ENCODE peak calls at places on chromosomes 5 and 9, in nine cellular contexts. V is DND-41, R is gastrocnemius medialis, A is brain microvascular endothelial cell, C is colonic mucosa, F is type B pancreatic cell, Q is WERI-Rb-1, P is mesothelial cell of epicardium, H is cardiac muscle cell. K is an unnamed sample.
A peak's percentile ranks its signal among the peaks of the same experiment; 100 is the strongest.

GRCh38 chr5:37940931-37941623 is 101.2 kb upstream of the GDNF start:
- DNase-seq in P (no peak), F (no peak), C (no peak), H (no peak), R (no peak), A (no peak), Q (no peak), V (no peak), K (no peak)

GRCh38 chr9:120926397-120926928 is at the start of gene TRAF1:
- DNase-seq in F (no peak), C (no peak), R (no peak), A (no peak), H (no peak), P (no peak), Q (no peak), V (no peak), K (peak; percentile 46)

GRCh38 chr9:38733503-38733902 is 13.6 kb upstream of the FAM240B start:
- DNase-seq in Q (no peak), C (no peak), H (no peak), P (no peak), V (no peak), F (no peak), A (no peak), R (no peak), K (no peak)

GRCh38 chr9:91546574-91546973 is 122.9 kb upstream of the NFIL3 start:
- DNase-seq in V (no peak), P (no peak), Q (no peak), R (no peak), F (no peak), A (peak; percentile 76), H (no peak), C (no peak), K (no peak)

GRCh38 chr5:177509361-177509951 is at the start of gene DOK3:
- DNase-seq in F (no peak), C (peak; percentile 44), H (no peak), R (no peak), V (no peak), A (no peak), Q (peak; percentile 41), P (no peak), K (peak; percentile 38)

GRCh38 chr9:123322771-123323481 is 33.1 kb upstream of the CRB2 start:
- DNase-seq in Q (no peak), F (no peak), H (peak; percentile 34), A (no peak), P (no peak), V (peak; percentile 75), R (no peak), C (no peak), K (peak; percentile 89)

GRCh38 chr5:65482280-65482726 is 583 bp upstream of the ADAMTS6 start:
- DNase-seq in Q (no peak), P (no peak), V (no peak), R (no peak), F (no peak), C (no peak), H (peak; percentile 25), A (peak; percentile 24), K (no peak)

GRCh38 chr9:18129809-18130334 is 344.1 kb upstream of the ADAMTSL1 start:
- DNase-seq in F (no peak), R (no peak), H (no peak), A (no peak), Q (no peak), P (no peak), C (no peak), V (no peak), K (no peak)

GRCh38 chr5:150398432-150399157 is 14.1 kb downstream of the CD74 start:
- DNase-seq in Q (no peak), P (no peak), F (no peak), A (no peak), H (no peak), V (no peak), C (no peak), R (no peak), K (peak; percentile 40)

GRCh38 chr9:106930477-106930876 is 67.5 kb downstream of the ZNF462 start:
- DNase-seq in P (no peak), Q (no peak), F (no peak), V (no peak), H (no peak), C (peak; percentile 35), A (no peak), R (no peak), K (no peak)

GRCh38 chr5:155021858-155022257 is 8.3 kb downstream of the KIF4B start:
- DNase-seq in C (no peak), P (no peak), R (no peak), V (no peak), Q (no peak), H (no peak), F (no peak), A (no peak), K (no peak)

GRCh38 chr5:134174841-134175839 is 1.6 kb downstream of the SKP1 start:
- DNase-seq in P (no peak), C (no peak), F (no peak), Q (no peak), A (peak; percentile 30), H (peak; percentile 25), R (no peak), V (no peak), K (no peak)

GRCh38 chr9:84169240-84169639 is 171.3 kb downstream of the SLC28A3 start:
- DNase-seq in P (no peak), Q (no peak), R (no peak), H (no peak), V (no peak), A (peak; percentile 61), C (no peak), F (no peak), K (no peak)

GRCh38 chr5:170783498-170784247 is at the start of gene GABRP:
- DNase-seq in A (no peak), C (no peak), P (no peak), H (no peak), V (no peak), F (no peak), Q (no peak), R (no peak), K (no peak)

GRCh38 chr5:143016777-143017374 is 246.7 kb downstream of the ARHGAP26 start:
- DNase-seq in R (no peak), V (no peak), F (no peak), A (peak; percentile 62), H (peak; percentile 57), P (no peak), Q (peak; percentile 51), C (peak; percentile 63), K (peak; percentile 77)

GRCh38 chr5:143011621-143012020 is 241.4 kb downstream of the ARHGAP26 start:
- DNase-seq in A (peak; percentile 81), H (no peak), V (no peak), P (no peak), F (no peak), R (no peak), C (no peak), Q (no peak), K (peak; percentile 45)

GRCh38 chr5:143010335-143010734 is 240.2 kb downstream of the ARHGAP26 start:
- DNase-seq in R (no peak), C (no peak), A (no peak), V (no peak), P (no peak), F (no peak), H (no peak), Q (peak; percentile 76), K (no peak)

GRCh38 chr5:143013176-143013575 is 243.0 kb downstream of the ARHGAP26 start:
- DNase-seq in V (no peak), P (no peak), R (no peak), C (no peak), Q (no peak), A (no peak), H (no peak), F (no peak), K (no peak)

GRCh38 chr5:143014017-143014651 is 244.0 kb downstream of the ARHGAP26 start:
- DNase-seq in Q (peak; percentile 62), F (no peak), R (no peak), A (no peak), H (peak; percentile 73), C (no peak), P (no peak), V (peak; percentile 26), K (peak; percentile 57)
- TF ChIP-seq CTCF in Q (peak; percentile 98), F (peak; percentile 64), R (peak; percentile 22), A (peak; percentile 68), H (peak; percentile 47), C (no peak), P (peak; percentile 30), V (peak; percentile 62), K (peak; percentile 67)

GRCh38 chr5:78720234-78720985 is 71.8 kb upstream of the LHFPL2 start:
- DNase-seq in Q (no peak), C (peak; percentile 45), R (no peak), F (no peak), P (no peak), A (no peak), H (peak; percentile 5), V (no peak), K (no peak)
- TF ChIP-seq CTCF in Q (no peak), C (no peak), R (no peak), F (no peak), P (no peak), A (no peak), H (no peak), V (no peak), K (no peak)

DNA sequence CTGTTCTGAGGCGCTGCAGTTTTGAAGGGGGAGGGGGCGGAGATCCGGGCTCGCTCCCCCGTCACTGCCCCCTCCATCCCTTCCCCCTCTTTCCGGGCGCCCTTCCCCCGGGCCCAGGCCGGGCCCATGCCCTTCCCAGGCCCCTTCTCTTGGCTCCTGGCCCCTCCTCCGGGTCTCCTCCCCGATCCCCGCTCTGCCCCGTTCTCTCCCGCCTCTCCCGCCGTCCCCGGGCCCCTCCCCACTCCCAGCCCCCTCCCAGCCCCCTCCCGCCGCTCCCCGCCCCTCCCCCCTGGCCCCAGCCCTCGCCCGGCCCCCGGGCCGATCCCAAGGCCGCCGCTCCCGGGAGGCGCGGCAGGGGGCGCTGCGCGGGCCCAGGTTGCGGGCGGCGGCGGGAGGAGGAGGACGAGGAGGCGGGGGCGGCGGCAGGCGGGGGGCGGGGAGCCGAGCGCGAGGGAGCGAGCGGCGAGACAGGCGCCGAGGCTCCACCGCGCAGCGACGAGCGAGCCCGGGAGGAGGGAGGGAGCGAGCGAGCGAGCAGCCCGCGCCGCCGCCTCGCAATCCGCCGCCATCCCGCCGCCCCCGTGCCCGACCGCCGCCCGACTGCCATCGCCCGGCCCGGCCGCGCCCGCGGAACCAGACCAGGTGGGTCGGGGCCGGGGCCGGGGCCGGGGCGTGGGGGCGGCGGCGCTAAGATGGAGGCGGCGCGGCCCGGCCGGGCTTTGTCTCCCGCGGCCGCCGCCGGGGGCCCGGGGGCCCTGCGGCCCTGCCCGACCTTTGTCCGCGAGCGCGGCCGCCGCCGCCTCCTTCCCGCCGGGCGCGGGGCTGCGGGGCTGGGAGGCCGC is at the start of gene PRRC2B:
- DNase-seq in F (peak; percentile 92), C (peak; percentile 85), Q (peak; percentile 98), P (peak; percentile 93), R (peak; percentile 79), A (peak; percentile 57), H (peak; percentile 93), V (peak; percentile 84), K (peak; percentile 84)
- TF ChIP-seq CTCF in F (peak; percentile 79), C (no peak), Q (peak; percentile 61), P (peak; percentile 24), R (peak; percentile 96), A (peak; percentile 43), H (peak; percentile 26), V (peak; percentile 62), K (peak; percentile 61)

DNA sequence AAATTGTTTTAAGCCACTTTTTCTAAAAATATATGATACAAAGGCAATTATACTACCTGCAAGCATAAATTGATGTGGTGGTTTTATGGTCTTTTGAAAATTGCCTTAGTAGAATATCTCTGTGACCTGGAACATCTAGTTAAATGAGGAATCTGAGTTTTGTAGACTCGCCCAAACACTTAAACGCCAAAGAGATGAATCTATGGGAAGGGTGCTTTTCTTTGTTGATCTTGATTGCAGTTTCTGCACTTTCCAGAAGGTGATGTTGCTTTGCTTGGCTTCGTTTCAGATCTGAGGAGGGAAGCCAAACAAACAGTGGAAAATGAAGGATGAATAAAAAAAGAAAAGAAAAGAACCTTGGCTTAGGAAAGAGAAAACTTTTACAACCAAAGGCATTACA is 1021.3 kb downstream of the NR2F1-AS1 start:
- DNase-seq in F (no peak), Q (no peak), H (no peak), A (peak; percentile 48), R (no peak), C (no peak), V (no peak), P (no peak), K (no peak)
- TF ChIP-seq CTCF in F (no peak), Q (no peak), H (peak; percentile 17), A (no peak), R (no peak), C (no peak), V (no peak), P (no peak), K (no peak)